ENCODE peak calls at places on chromosomes 2 and 18, in seven cellular contexts. U is AG04449, J is GM06990, K is mammary epithelial cell, L is Calu3, I is cardiac muscle cell, T is A549. A is an unnamed sample.

GRCh38 chr2:216188956-216189355 is 79.8 kb downstream of the XRCC5 start:
- DNase-seq in U (no peak), J (no peak), K (peak; percentile 85), L (no peak), I (no peak), T (no peak), A (no peak)

GRCh38 chr2:56018202-56018601 is 94.6 kb upstream of the EFEMP1 start:
- DNase-seq in U (no peak), J (no peak), K (no peak), L (no peak), I (no peak), T (no peak), A (no peak)

GRCh38 chr18:37251679-37252078 is 313.9 kb downstream of the CELF4 start:
- DNase-seq in U (no peak), J (no peak), K (peak; percentile 44), L (peak; percentile 47), I (no peak), T (peak; percentile 14), A (no peak)

GRCh38 chr2:229445501-229446294 is 174.6 kb upstream of the PID1 start:
- DNase-seq in U (no peak), J (no peak), K (peak; percentile 43), L (no peak), I (peak; percentile 19), T (peak; percentile 13), A (no peak)

GRCh38 chr18:28123401-28124030 is 53.4 kb downstream of the CDH2 start:
- DNase-seq in U (no peak), J (no peak), K (no peak), L (no peak), I (no peak), T (no peak), A (no peak)

GRCh38 chr18:46054956-46055831 is 16.9 kb downstream of the PSTPIP2 start:
- DNase-seq in U (no peak), J (no peak), K (no peak), L (no peak), I (no peak), T (no peak), A (peak; percentile 53)

GRCh38 chr2:82599021-82599420 is 1860.1 kb downstream of the SUCLG1 start:
- DNase-seq in U (no peak), J (no peak), K (no peak), L (no peak), I (no peak), T (no peak), A (no peak)

GRCh38 chr2:133765693-133766092 is 197.4 kb upstream of the NCKAP5 start:
- DNase-seq in U (no peak), J (no peak), K (no peak), L (no peak), I (no peak), T (peak; percentile 58), A (no peak)

GRCh38 chr2:8549273-8549922 is 132.5 kb upstream of the ID2 start:
- DNase-seq in U (no peak), J (no peak), K (no peak), L (no peak), I (no peak), T (no peak), A (no peak)

GRCh38 chr18:845152-845819 is 33.2 kb upstream of the YES1 start:
- DNase-seq in U (no peak), J (no peak), K (no peak), L (peak; percentile 17), I (no peak), T (peak; percentile 73), A (no peak)

GRCh38 chr18:58287626-58288289 is 243.7 kb downstream of the NEDD4L start:
- DNase-seq in U (no peak), J (no peak), K (no peak), L (peak; percentile 42), I (no peak), T (peak; percentile 30), A (no peak)

GRCh38 chr18:49368876-49369440 is 91.5 kb downstream of the DYM start:
- DNase-seq in U (no peak), J (no peak), K (peak; percentile 52), L (peak; percentile 9), I (no peak), T (no peak), A (no peak)

GRCh38 chr2:160339291-160339690 is 139.2 kb upstream of the ITGB6 start:
- DNase-seq in U (no peak), J (no peak), K (no peak), L (no peak), I (no peak), T (no peak), A (no peak)

GRCh38 chr18:37684590-37684989 is 119.0 kb upstream of the CELF4 start:
- DNase-seq in U (no peak), J (no peak), K (no peak), L (no peak), I (no peak), T (no peak), A (no peak)

GRCh38 chr2:20225294-20226151 is 593 bp upstream of the SDC1 start:
- DNase-seq in U (no peak), J (peak; percentile 86), K (peak; percentile 85), L (peak; percentile 85), I (peak; percentile 76), T (peak; percentile 88), A (peak; percentile 88)

GRCh38 chr2:23425338-23425871 is 40.4 kb downstream of the KLHL29 start:
- DNase-seq in U (no peak), J (no peak), K (no peak), L (no peak), I (no peak), T (no peak), A (no peak)

GRCh38 chr2:100878000-100878786 is 58.3 kb downstream of the NPAS2 start:
- DNase-seq in U (no peak), J (no peak), K (no peak), L (no peak), I (peak; percentile 55), T (no peak), A (no peak)

GRCh38 chr2:218260742-218261423 is at the start of gene GPBAR1:
- DNase-seq in U (no peak), J (no peak), K (no peak), L (peak; percentile 78), I (peak; percentile 81), T (no peak), A (no peak)
- TF ChIP-seq CTCF in U (no peak), J (no peak), K (no peak), L (no peak), I (no peak), T (no peak), A (no peak)

GRCh38 chr2:175035806-175036205 is 30.6 kb upstream of the CHN1 start:
- DNase-seq in U (no peak), J (no peak), K (no peak), L (no peak), I (no peak), T (no peak), A (no peak)

GRCh38 chr2:175039031-175039430 is 33.9 kb upstream of the CHN1 start:
- DNase-seq in U (no peak), J (no peak), K (no peak), L (no peak), I (no peak), T (no peak), A (no peak)

GRCh38 chr2:175034728-175035127 is 29.5 kb upstream of the CHN1 start:
- DNase-seq in U (no peak), J (no peak), K (no peak), L (no peak), I (no peak), T (no peak), A (no peak)

GRCh38 chr2:175037941-175038340 is 32.8 kb upstream of the CHN1 start:
- DNase-seq in U (no peak), J (no peak), K (no peak), L (no peak), I (no peak), T (no peak), A (no peak)

DNA sequence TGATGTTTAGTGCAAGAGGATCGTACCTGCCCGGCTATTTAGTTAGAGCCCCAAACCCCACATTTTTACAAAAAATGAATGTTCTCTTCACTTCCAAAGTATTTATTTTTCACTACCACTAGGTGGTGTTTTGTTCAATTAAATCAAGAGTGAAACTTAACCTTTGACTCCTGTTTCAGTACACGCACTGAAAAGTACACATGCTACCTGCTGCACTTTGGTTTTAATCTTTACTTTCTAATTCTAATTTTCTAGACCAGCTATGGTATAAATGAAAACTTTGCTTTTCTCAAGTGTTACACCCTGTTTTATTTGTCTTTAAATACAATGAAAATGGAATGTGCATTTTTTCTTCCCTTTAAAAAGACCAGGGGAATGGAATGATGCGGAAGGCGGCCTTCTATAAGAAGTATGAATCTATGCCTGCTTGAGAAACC is 31.4 kb upstream of the CHN1 start:
- DNase-seq in U (no peak), J (peak; percentile 6), K (no peak), L (no peak), I (peak; percentile 38), T (peak; percentile 41), A (peak; percentile 43)
- TF ChIP-seq CTCF in U (no peak), J (peak; percentile 28), K (peak; percentile 49), L (no peak), I (peak; percentile 34), T (peak; percentile 71), A (peak; percentile 26)

GRCh38 chr2:102033750-102034682 is 42.3 kb downstream of the IL1R2 start:
- DNase-seq in U (no peak), J (no peak), K (no peak), L (no peak), I (no peak), T (no peak), A (no peak)
- TF ChIP-seq CTCF in U (peak; percentile 9), J (no peak), K (no peak), L (no peak), I (no peak), T (no peak), A (no peak)

GRCh38 chr18:78619854-78620253 is 359.8 kb upstream of the SALL3 start:
- DNase-seq in U (no peak), J (no peak), K (no peak), L (no peak), I (no peak), T (no peak), A (no peak)
- TF ChIP-seq CTCF in U (no peak), J (no peak), K (no peak), L (no peak), I (no peak), T (no peak), A (no peak)

GRCh38 chr2:27291865-27292264 is 9.6 kb downstream of the TRIM54 start:
- DNase-seq in U (no peak), J (no peak), K (peak; percentile 10), L (no peak), I (peak; percentile 51), T (peak; percentile 66), A (no peak)
- TF ChIP-seq CTCF in U (no peak), J (peak; percentile 14), K (no peak), L (no peak), I (no peak), T (peak; percentile 36), A (no peak)